ENCODE peak calls at places on chromosome 14, in ten cellular contexts. Y is HL-60, C is HCT116, W is esophagus muscularis mucosa, Z is H1, S is GM23338, G is spleen, T is upper lobe of left lung, J is Panc1, L is transverse colon. P is an unnamed sample.

GRCh38 chr14:37045340-37046061 is 126.9 kb downstream of the SLC25A21 start:
- DNase-seq in G (no peak), W (no peak), C (no peak), S (no peak), T (no peak), J (no peak), Y (no peak), Z (no peak), L (no peak), P (no peak)

GRCh38 chr14:89198544-89199329 is 218.3 kb downstream of the FOXN3 start:
- DNase-seq in J (no peak), W (no peak), Y (peak; percentile 46), L (no peak), G (no peak), C (no peak), T (no peak), Z (no peak), S (no peak), P (no peak)

GRCh38 chr14:90570463-90570860 is 173.6 kb downstream of the CALM1 start:
- DNase-seq in Y (peak; percentile 6), S (no peak), L (no peak), Z (no peak), W (no peak), J (no peak), T (peak; percentile 31), G (peak; percentile 34), C (no peak), P (no peak)

GRCh38 chr14:91244501-91244901 is at the start of gene GPR68:
- DNase-seq in L (peak; percentile 22), S (peak; percentile 61), J (no peak), Z (no peak), W (no peak), Y (peak; percentile 78), C (no peak), G (peak; percentile 79), T (peak; percentile 74), P (no peak)

GRCh38 chr14:49999216-49999761 is 106.4 kb downstream of the ARF6 start:
- DNase-seq in Y (no peak), Z (no peak), G (peak; percentile 95), S (no peak), T (no peak), C (peak; percentile 71), L (peak; percentile 89), W (no peak), J (no peak), P (peak; percentile 74)

GRCh38 chr14:73741876-73742519 is 27.8 kb upstream of the PNMA1 start:
- DNase-seq in L (no peak), W (no peak), Y (no peak), S (no peak), G (peak; percentile 79), T (peak; percentile 78), Z (no peak), J (no peak), C (no peak), P (no peak)

GRCh38 chr14:91866061-91866460 is 1.3 kb downstream of the TC2N start:
- DNase-seq in W (no peak), S (no peak), J (no peak), C (no peak), Z (no peak), T (no peak), G (no peak), L (no peak), Y (no peak), P (peak; percentile 39)

GRCh38 chr14:74579447-74580274 is 32.4 kb downstream of the LTBP2 start:
- DNase-seq in Z (no peak), W (no peak), C (peak; percentile 62), G (peak; percentile 50), L (no peak), S (no peak), J (no peak), T (no peak), Y (no peak), P (no peak)

GRCh38 chr14:87979689-87980088 is 13.3 kb downstream of the GALC start:
- DNase-seq in Y (no peak), S (no peak), L (no peak), G (no peak), C (no peak), Z (no peak), J (no peak), T (no peak), W (no peak), P (no peak)

GRCh38 chr14:34088918-34089317 is 138.0 kb upstream of the EGLN3 start:
- DNase-seq in J (no peak), Z (no peak), Y (no peak), W (no peak), L (no peak), T (no peak), S (no peak), C (no peak), G (no peak), P (no peak)

GRCh38 chr14:34098045-34098984 is 147.4 kb upstream of the EGLN3 start:
- DNase-seq in C (peak; percentile 46), S (peak; percentile 54), G (no peak), T (no peak), W (no peak), Z (no peak), J (no peak), L (peak; percentile 24), Y (peak; percentile 6), P (no peak)

GRCh38 chr14:34090451-34090850 is 139.6 kb upstream of the EGLN3 start:
- DNase-seq in Y (no peak), J (no peak), L (no peak), C (no peak), G (no peak), S (no peak), Z (no peak), W (no peak), T (no peak), P (no peak)

GRCh38 chr14:34094384-34094783 is 143.5 kb upstream of the EGLN3 start:
- DNase-seq in S (no peak), C (no peak), T (no peak), W (no peak), Z (no peak), J (no peak), G (no peak), L (no peak), Y (no peak), P (no peak)

DNA sequence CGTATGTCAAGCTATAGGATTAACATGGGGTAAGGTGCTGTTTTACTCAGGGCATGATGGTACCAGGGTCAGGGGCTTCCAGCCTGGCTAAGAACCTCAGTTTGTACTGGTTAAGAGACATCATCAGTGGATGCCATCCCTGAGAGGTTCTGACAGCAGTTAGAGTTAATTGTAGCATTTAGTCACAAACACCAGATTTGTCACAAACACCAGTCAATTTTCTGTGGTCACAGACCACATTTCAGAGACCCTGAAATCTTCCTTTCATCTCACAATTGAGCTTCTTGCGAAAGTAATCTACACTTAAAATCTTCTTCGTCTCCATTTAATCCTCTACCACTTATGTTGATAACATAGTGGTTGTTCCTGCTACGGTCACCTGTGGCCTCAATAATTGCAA is 143.0 kb upstream of the EGLN3 start:
- DNase-seq in W (no peak), G (no peak), Y (no peak), J (no peak), L (no peak), Z (no peak), C (no peak), T (no peak), S (no peak), P (no peak)
- TF ChIP-seq POLR2AphosphoS5 in W (no peak), G (no peak), Y (no peak), J (no peak), L (no peak), Z (no peak), C (no peak), T (no peak), S (no peak), P (no peak)

GRCh38 chr14:103115845-103116572 is 7.3 kb upstream of the TNFAIP2 start:
- DNase-seq in G (no peak), L (no peak), Z (no peak), C (no peak), W (no peak), S (no peak), Y (no peak), T (no peak), J (no peak), P (no peak)

GRCh38 chr14:103121161-103121845 is 2.0 kb upstream of the TNFAIP2 start:
- DNase-seq in C (no peak), S (no peak), L (peak; percentile 48), Z (no peak), J (no peak), T (peak; percentile 86), Y (peak; percentile 72), G (peak; percentile 90), W (no peak), P (no peak)

GRCh38 chr14:103116645-103117044 is 6.6 kb upstream of the TNFAIP2 start:
- DNase-seq in L (no peak), W (no peak), Z (no peak), T (peak; percentile 71), G (no peak), J (no peak), S (no peak), Y (no peak), C (no peak), P (no peak)

GRCh38 chr14:103118663-103119404 is 4.4 kb upstream of the TNFAIP2 start:
- DNase-seq in W (no peak), C (no peak), Y (peak; percentile 96), G (peak; percentile 95), S (no peak), J (no peak), L (peak; percentile 61), T (peak; percentile 88), Z (no peak), P (no peak)

GRCh38 chr14:103118019-103118662 is 5.1 kb upstream of the TNFAIP2 start:
- DNase-seq in C (no peak), T (no peak), W (peak; percentile 95), Y (peak; percentile 85), J (no peak), G (no peak), S (no peak), Z (no peak), L (peak; percentile 55), P (no peak)
- H3K27me3 ChIP-seq in C (no peaks in the 10 kb centered on the region), T (no peaks in the 10 kb centered on the region), W (no peaks in the 10 kb centered on the region), Y (no peaks in the 10 kb centered on the region), J (no peaks in the 10 kb centered on the region), G (no peaks in the 10 kb centered on the region), S (peaks cover 18% of the 10 kb centered on the region), Z (peaks cover 5% of the 10 kb centered on the region), L (peaks cover 15% of the 10 kb centered on the region), P (no peaks in the 10 kb centered on the region)

GRCh38 chr14:26917086-26917485 is 319.3 kb upstream of the NOVA1 start:
- DNase-seq in Z (no peak), Y (no peak), W (no peak), C (no peak), T (no peak), L (no peak), J (no peak), G (no peak), S (peak; percentile 66), P (no peak)
- TF ChIP-seq POLR2AphosphoS5 in Z (no peak), Y (no peak), W (no peak), C (no peak), T (no peak), L (no peak), J (no peak), G (no peak), S (no peak), P (no peak)

DNA sequence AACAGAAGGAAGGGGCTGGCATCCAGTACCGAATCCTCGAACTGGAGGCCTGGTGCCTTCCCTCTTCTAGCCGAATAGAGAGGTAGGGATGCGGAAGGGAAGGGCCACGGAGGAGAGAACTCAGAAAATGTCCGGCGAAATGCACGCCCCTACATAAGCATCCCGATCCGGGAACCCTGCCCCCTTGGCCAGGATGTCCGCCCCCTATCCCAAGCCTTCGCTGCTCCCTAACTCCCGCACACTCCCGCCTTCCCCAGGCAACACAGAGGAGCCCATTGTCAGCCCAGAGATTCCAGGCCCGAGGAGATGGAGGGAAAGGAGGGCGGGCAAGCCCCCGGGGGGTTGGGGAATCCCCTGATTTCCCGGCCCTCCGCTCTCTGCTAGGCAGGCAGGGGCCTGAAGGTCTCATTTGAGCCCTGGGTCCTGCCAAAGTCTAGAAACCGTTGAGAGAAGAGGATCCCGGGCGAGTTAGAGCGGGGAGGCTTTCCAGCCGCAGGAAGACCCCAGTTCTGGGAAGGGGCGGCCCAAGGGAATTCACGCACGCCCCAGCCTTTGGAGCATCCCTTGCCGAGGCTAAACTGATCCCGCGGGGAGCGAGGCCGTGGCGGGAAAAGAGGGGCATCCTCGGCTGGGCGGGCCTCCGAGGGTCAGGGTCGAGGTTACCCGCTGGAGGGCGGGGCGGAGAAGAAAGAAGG is 569 bp upstream of the ARHGEF40 start:
- DNase-seq in Y (no peak), L (no peak), S (peak; percentile 91), T (no peak), C (no peak), Z (no peak), W (no peak), J (no peak), G (no peak), P (peak; percentile 59)
- H3K27me3 ChIP-seq in Y (no peaks in the 10 kb centered on the region), L (no peaks in the 10 kb centered on the region), S (peaks cover 27% of the 10 kb centered on the region), T (no peaks in the 10 kb centered on the region), C (peaks cover 4% of the 10 kb centered on the region), Z (peaks cover 4% of the 10 kb centered on the region), W (no peaks in the 10 kb centered on the region), J (peaks cover 2% of the 10 kb centered on the region), G (no peaks in the 10 kb centered on the region), P (no peaks in the 10 kb centered on the region)

P was measured in breast epithelium.